ENCODE peak calls at places on chromosomes 1 and 21, in nine cellular contexts. T is GM12864; J is ELR; C is tibial nerve; K is heart left ventricle; L is sciatic nerve; F is lower leg skin; V is effector memory CD8-positive, alpha-beta T cell; G is iris pigment epithelial cell. P is an unnamed sample.

GRCh38 chr1:43975249-43975961 is 645 bp downstream of the ATP6V0B start:
- DNase-seq in L (peak), C (peak), G (peak), T (no peak), V (no peak), F (peak), K (peak), J (peak), P (peak)

GRCh38 chr1:227306689-227307088 is 11.6 kb downstream of the CDC42BPA start:
- DNase-seq in K (no peak), J (no peak), L (no peak), C (no peak), G (no peak), V (no peak), F (no peak), T (no peak), P (no peak)

GRCh38 chr1:205527931-205528330 is 23.5 kb downstream of the CDK18 start:
- DNase-seq in J (no peak), V (no peak), T (no peak), L (no peak), F (no peak), C (no peak), K (no peak), G (no peak), P (no peak)

GRCh38 chr1:43706598-43707190 is 642 bp upstream of the ST3GAL3 start:
- DNase-seq in F (no peak), G (peak), J (peak), T (no peak), K (no peak), V (peak), C (no peak), L (no peak), P (no peak)

GRCh38 chr1:11920239-11920903 is 5.9 kb downstream of the KIAA2013 start:
- DNase-seq in C (no peak), F (no peak), J (no peak), T (no peak), K (no peak), G (no peak), L (no peak), V (no peak), P (no peak)

GRCh38 chr21:43333301-43334062 is 93.4 kb downstream of the SIK1 start:
- DNase-seq in F (no peak), L (no peak), G (peak), C (peak), T (no peak), K (peak), J (peak), V (no peak), P (no peak)

GRCh38 chr1:100240013-100240412 is 9.6 kb downstream of the DBT start:
- DNase-seq in G (no peak), J (no peak), T (no peak), K (no peak), L (no peak), F (no peak), V (no peak), C (no peak), P (no peak)

GRCh38 chr1:116763787-116764465 is 9.7 kb downstream of the CD2 start:
- DNase-seq in J (peak), V (peak), L (no peak), C (no peak), G (no peak), F (no peak), K (no peak), T (no peak), P (no peak)

GRCh38 chr1:179230721-179231120 is 1.2 kb upstream of the ABL2 start:
- DNase-seq in C (no peak), K (no peak), V (no peak), J (no peak), L (no peak), G (no peak), F (no peak), T (no peak), P (no peak)

GRCh38 chr1:205271277-205271676 is 43.5 kb downstream of the TMCC2 start:
- DNase-seq in L (no peak), K (no peak), F (no peak), T (no peak), C (peak), G (no peak), V (no peak), J (peak), P (no peak)

GRCh38 chr1:111856411-111857135 is 100.9 kb downstream of the DDX20 start:
- DNase-seq in C (no peak), K (no peak), F (no peak), L (no peak), G (no peak), T (no peak), J (no peak), V (no peak), P (no peak)

GRCh38 chr21:41222247-41223068 is 54.5 kb downstream of the BACE2 start:
- DNase-seq in C (no peak), J (no peak), V (no peak), L (peak), G (no peak), F (no peak), K (no peak), T (no peak), P (no peak)

GRCh38 chr1:214422137-214422671 is 129.2 kb downstream of the PTPN14 start:
- DNase-seq in L (no peak), K (no peak), T (no peak), G (peak), C (no peak), J (peak), V (no peak), F (no peak), P (no peak)

GRCh38 chr1:6171546-6172124 is 8.5 kb downstream of the CHD5 start:
- DNase-seq in V (no peak), C (no peak), J (peak), K (no peak), L (no peak), T (no peak), F (no peak), G (no peak), P (no peak)

GRCh38 chr1:211280910-211281309 is 21.7 kb downstream of the RCOR3 start:
- DNase-seq in J (no peak), K (no peak), C (no peak), T (no peak), F (no peak), V (no peak), L (no peak), G (no peak), P (no peak)

GRCh38 chr1:32273389-32274208 is 18.3 kb upstream of the HDAC1 start:
- DNase-seq in F (no peak), C (no peak), G (no peak), L (no peak), T (no peak), J (peak), K (no peak), V (peak), P (no peak)

GRCh38 chr1:63674238-63674864 is 81.1 kb downstream of the PGM1 start:
- DNase-seq in V (no peak), K (peak), T (no peak), F (peak), C (peak), J (peak), L (peak), G (peak), P (peak)

GRCh38 chr1:200755456-200755855 is 16.8 kb downstream of the CAMSAP2 start:
- DNase-seq in L (no peak), J (no peak), F (no peak), T (no peak), V (no peak), G (no peak), K (no peak), C (no peak), P (no peak)

GRCh38 chr1:202105571-202106339 is 17.0 kb upstream of the GPR37L1 start:
- DNase-seq in C (no peak), F (no peak), G (peak), K (no peak), V (no peak), T (no peak), L (no peak), J (peak), P (no peak)

GRCh38 chr1:24263746-24264145 is 55.4 kb upstream of the GRHL3 start:
- DNase-seq in G (no peak), J (no peak), K (no peak), V (no peak), C (no peak), F (no peak), T (no peak), L (no peak), P (no peak)

GRCh38 chr21:45818904-45819285 is 162.7 kb upstream of the COL6A1 start:
- DNase-seq in G (peak), L (no peak), C (no peak), T (peak), K (no peak), J (peak), V (no peak), F (no peak), P (peak)

GRCh38 chr1:204258213-204259115 is 44.7 kb upstream of the GOLT1A start:
- DNase-seq in J (peak), C (no peak), G (peak), T (no peak), K (peak), V (no peak), L (no peak), F (no peak), P (no peak)

GRCh38 chr1:21294266-21295058 is 4.2 kb upstream of the ECE1 start:
- DNase-seq in G (peak), V (peak), J (peak), K (no peak), F (no peak), C (no peak), T (peak), L (no peak), P (no peak)

GRCh38 chr1:245272676-245273075 is 117.9 kb downstream of the KIF26B start:
- DNase-seq in V (no peak), G (no peak), L (no peak), C (no peak), K (no peak), J (no peak), F (no peak), T (no peak), P (no peak)

GRCh38 chr1:9767964-9768668 is 55.6 kb downstream of the CLSTN1 start:
- DNase-seq in G (no peak), T (no peak), J (no peak), V (no peak), C (no peak), L (peak), K (no peak), F (no peak), P (peak)

GRCh38 chr21:29332461-29333354 is 34.0 kb downstream of the BACH1 start:
- DNase-seq in J (peak), L (no peak), T (no peak), C (no peak), G (peak), K (no peak), V (no peak), F (no peak), P (no peak)

GRCh38 chr1:67390041-67390887 is 39.9 kb downstream of the SERBP1 start:
- DNase-seq in K (no peak), C (no peak), L (no peak), J (peak), G (peak), V (no peak), T (no peak), F (no peak), P (no peak)